ENCODE peak calls at places on chromosomes 1 and 21, in six cellular contexts. N, T, S, W, D and B are unnamed samples.

GRCh38 chr1:172321429-172321828 is 99.1 kb upstream of the C1orf105 start:
- DNase-seq in D (peak), N (no peak), S (no peak), T (no peak), W (peak), B (no peak)

GRCh38 chr21:42785666-42786427 is 93.5 kb downstream of the WDR4 start:
- DNase-seq in S (no peak), D (no peak), W (no peak), T (no peak), N (no peak), B (no peak)

GRCh38 chr1:67615886-67616285 is 69.1 kb upstream of the GADD45A start:
- DNase-seq in S (no peak), N (no peak), W (no peak), T (no peak), D (no peak), B (no peak)

GRCh38 chr1:156801409-156802121 is 15.1 kb downstream of the SH2D2A start:
- DNase-seq in T (no peak), W (peak), D (peak), S (no peak), N (no peak), B (no peak)

GRCh38 chr1:215022723-215023122 is 59.8 kb upstream of the KCNK2 start:
- DNase-seq in T (no peak), W (peak), D (peak), S (no peak), N (no peak), B (no peak)

GRCh38 chr1:3359346-3360157 is 94.9 kb upstream of the ARHGEF16 start:
- DNase-seq in W (no peak), N (no peak), T (no peak), S (peak), D (no peak), B (no peak)

GRCh38 chr1:13483946-13484345 is 29.9 kb downstream of the LRRC38 start:
- DNase-seq in W (no peak), D (no peak), N (no peak), T (no peak), S (no peak), B (no peak)

GRCh38 chr1:203481186-203481585 is 5.6 kb downstream of the PRELP start:
- DNase-seq in T (no peak), N (no peak), W (peak), S (no peak), D (no peak), B (no peak)

GRCh38 chr1:3662080-3662671 is 9.9 kb downstream of the TP73 start:
- DNase-seq in N (no peak), D (no peak), S (no peak), T (no peak), W (no peak), B (no peak)

GRCh38 chr1:23865543-23865930 is 2.6 kb downstream of the FUCA1 start:
- DNase-seq in N (no peak), T (peak), D (peak), S (peak), W (peak), B (peak)

GRCh38 chr1:3577300-3577699 is 34.0 kb downstream of the MEGF6 start:
- DNase-seq in T (no peak), D (peak), N (no peak), W (no peak), S (peak), B (no peak)

GRCh38 chr1:186643600-186643999 is 36.6 kb downstream of the PTGS2 start:
- DNase-seq in T (no peak), W (peak), N (no peak), D (peak), S (no peak), B (no peak)